ENCODE peak calls at places on chromosomes 7 and 10, in four cellular contexts. P, N, L and Z are unnamed samples.

GRCh38 chr7:42454006-42454405 is 217.0 kb upstream of the GLI3 start:
- DNase-seq in N (no peak), L (no peak), P (no peak), Z (no peak)

GRCh38 chr7:47483604-47484273 is 98.2 kb downstream of the TNS3 start:
- DNase-seq in L (no peak), N (no peak), P (no peak), Z (no peak)

GRCh38 chr7:101558742-101559325 is 70.3 kb downstream of the MYL10 start:
- DNase-seq in N (peak; percentile 14), L (peak; percentile 44), P (no peak), Z (no peak)

GRCh38 chr7:77982926-77983550 is 184.5 kb downstream of the PHTF2 start:
- DNase-seq in N (no peak), L (no peak), P (no peak), Z (no peak)

GRCh38 chr7:92671502-92672169 is 81.4 kb upstream of the FAM133B start:
- DNase-seq in P (no peak), L (no peak), N (no peak), Z (no peak)

GRCh38 chr10:34113504-34114225 is 701.4 kb downstream of the PARD3 start:
- DNase-seq in N (no peak), L (no peak), P (no peak), Z (no peak)

GRCh38 chr10:86681047-86681446 is 12.7 kb downstream of the LDB3 start:
- DNase-seq in N (peak; percentile 63), P (no peak), L (peak; percentile 91), Z (peak; percentile 16)

GRCh38 chr10:125823663-125824251 is 411 bp downstream of the BCCIP start:
- DNase-seq in L (no peak), N (no peak), P (no peak), Z (no peak)

GRCh38 chr7:84524714-84525694 is 330.4 kb upstream of the SEMA3A start:
- DNase-seq in L (no peak), N (no peak), P (peak; percentile 59), Z (no peak)

GRCh38 chr10:114389429-114389828 is 14.9 kb downstream of the AFAP1L2 start:
- DNase-seq in N (no peak), L (no peak), P (no peak), Z (no peak)

GRCh38 chr10:113753020-113753692 is 1.7 kb downstream of the PLEKHS1 start:
- DNase-seq in P (no peak), N (no peak), L (no peak), Z (peak; percentile 68)